ENCODE peak calls at places on chromosome 2, in nine cellular contexts. One of them, this sample, is unnamed.
A peak's percentile ranks its signal among the peaks of the same experiment; 100 is the strongest.

GRCh38 chr2:228938629-228939028 is 332.5 kb downstream of the PID1 start:
- DNase-seq in right atrium auricular region: no peak
- DNase-seq in activated CD4-positive, alpha-beta T cell treated with anti-CD3 and anti-CD28 coated beads, Interleukin-2, amount 10 ng/mL, durations not matched to agents 24 days and 14 days: no peak
- DNase-seq in activated CD4-positive, CD25-positive, alpha-beta regulatory T cell: no peak
- DNase-seq in MCF 10A: peak; percentile 71
- DNase-seq in NCI-H1436: no peak
- DNase-seq in GM04504: no peak
- DNase-seq in sciatic nerve: no peak
- DNase-seq in hypothalamus: no peak
- DNase-seq in this sample: no peak

GRCh38 chr2:42796427-42797248 is 4.3 kb upstream of the HAAO start:
- DNase-seq in NCI-H1436: no peak
- DNase-seq in activated CD4-positive, alpha-beta T cell treated with anti-CD3 and anti-CD28 coated beads, Interleukin-2, amount 10 ng/mL, durations not matched to agents 24 days and 14 days: no peak
- DNase-seq in sciatic nerve: no peak
- DNase-seq in activated CD4-positive, CD25-positive, alpha-beta regulatory T cell: no peak
- DNase-seq in hypothalamus: no peak
- DNase-seq in MCF 10A: no peak
- DNase-seq in right atrium auricular region: no peak
- DNase-seq in GM04504: no peak
- DNase-seq in this sample: no peak

GRCh38 chr2:144711084-144711483 is 191.2 kb upstream of the ZEB2 start:
- DNase-seq in right atrium auricular region: no peak
- DNase-seq in GM04504: no peak
- DNase-seq in activated CD4-positive, alpha-beta T cell treated with anti-CD3 and anti-CD28 coated beads, Interleukin-2, amount 10 ng/mL, durations not matched to agents 24 days and 14 days: no peak
- DNase-seq in NCI-H1436: no peak
- DNase-seq in MCF 10A: no peak
- DNase-seq in activated CD4-positive, CD25-positive, alpha-beta regulatory T cell: no peak
- DNase-seq in hypothalamus: no peak
- DNase-seq in sciatic nerve: no peak
- DNase-seq in this sample: no peak

GRCh38 chr2:147538848-147539247 is 306.0 kb upstream of the ACVR2A start:
- DNase-seq in hypothalamus: no peak
- DNase-seq in sciatic nerve: no peak
- DNase-seq in activated CD4-positive, CD25-positive, alpha-beta regulatory T cell: no peak
- DNase-seq in GM04504: no peak
- DNase-seq in activated CD4-positive, alpha-beta T cell treated with anti-CD3 and anti-CD28 coated beads, Interleukin-2, amount 10 ng/mL, durations not matched to agents 24 days and 14 days: no peak
- DNase-seq in right atrium auricular region: no peak
- DNase-seq in NCI-H1436: no peak
- DNase-seq in MCF 10A: no peak
- DNase-seq in this sample: no peak

GRCh38 chr2:10963155-10963554 is 51.4 kb downstream of the KCNF1 start:
- DNase-seq in NCI-H1436: no peak
- DNase-seq in GM04504: no peak
- DNase-seq in activated CD4-positive, alpha-beta T cell treated with anti-CD3 and anti-CD28 coated beads, Interleukin-2, amount 10 ng/mL, durations not matched to agents 24 days and 14 days: no peak
- DNase-seq in MCF 10A: no peak
- DNase-seq in hypothalamus: no peak
- DNase-seq in sciatic nerve: no peak
- DNase-seq in activated CD4-positive, CD25-positive, alpha-beta regulatory T cell: no peak
- DNase-seq in right atrium auricular region: no peak
- DNase-seq in this sample: no peak

GRCh38 chr2:45404807-45405297 is 206.2 kb downstream of the SRBD1 start:
- DNase-seq in NCI-H1436: no peak
- DNase-seq in activated CD4-positive, alpha-beta T cell treated with anti-CD3 and anti-CD28 coated beads, Interleukin-2, amount 10 ng/mL, durations not matched to agents 24 days and 14 days: no peak
- DNase-seq in MCF 10A: no peak
- DNase-seq in sciatic nerve: no peak
- DNase-seq in activated CD4-positive, CD25-positive, alpha-beta regulatory T cell: no peak
- DNase-seq in GM04504: peak; percentile 15
- DNase-seq in hypothalamus: no peak
- DNase-seq in right atrium auricular region: no peak
- DNase-seq in this sample: no peak

GRCh38 chr2:193228276-193228675 is 1033.5 kb upstream of the TMEFF2 start:
- DNase-seq in sciatic nerve: no peak
- DNase-seq in NCI-H1436: no peak
- DNase-seq in GM04504: no peak
- DNase-seq in hypothalamus: no peak
- DNase-seq in MCF 10A: no peak
- DNase-seq in activated CD4-positive, alpha-beta T cell treated with anti-CD3 and anti-CD28 coated beads, Interleukin-2, amount 10 ng/mL, durations not matched to agents 24 days and 14 days: no peak
- DNase-seq in right atrium auricular region: no peak
- DNase-seq in activated CD4-positive, CD25-positive, alpha-beta regulatory T cell: no peak
- DNase-seq in this sample: no peak

GRCh38 chr2:176891105-176891504 is 321.5 kb upstream of the HNRNPA3 start:
- DNase-seq in activated CD4-positive, alpha-beta T cell treated with anti-CD3 and anti-CD28 coated beads, Interleukin-2, amount 10 ng/mL, durations not matched to agents 24 days and 14 days: no peak
- DNase-seq in activated CD4-positive, CD25-positive, alpha-beta regulatory T cell: no peak
- DNase-seq in GM04504: no peak
- DNase-seq in sciatic nerve: no peak
- DNase-seq in right atrium auricular region: no peak
- DNase-seq in hypothalamus: no peak
- DNase-seq in MCF 10A: no peak
- DNase-seq in NCI-H1436: no peak
- DNase-seq in this sample: no peak

GRCh38 chr2:140585016-140585415 is 1545.8 kb downstream of the LRP1B start:
- DNase-seq in right atrium auricular region: no peak
- DNase-seq in activated CD4-positive, alpha-beta T cell treated with anti-CD3 and anti-CD28 coated beads, Interleukin-2, amount 10 ng/mL, durations not matched to agents 24 days and 14 days: no peak
- DNase-seq in activated CD4-positive, CD25-positive, alpha-beta regulatory T cell: no peak
- DNase-seq in NCI-H1436: no peak
- DNase-seq in GM04504: no peak
- DNase-seq in hypothalamus: no peak
- DNase-seq in sciatic nerve: no peak
- DNase-seq in MCF 10A: no peak
- DNase-seq in this sample: no peak

GRCh38 chr2:28810384-28811285 is at the start of gene SPDYA:
- DNase-seq in MCF 10A: no peak
- DNase-seq in hypothalamus: peak; percentile 28
- DNase-seq in NCI-H1436: no peak
- DNase-seq in activated CD4-positive, alpha-beta T cell treated with anti-CD3 and anti-CD28 coated beads, Interleukin-2, amount 10 ng/mL, durations not matched to agents 24 days and 14 days: peak; percentile 94
- DNase-seq in right atrium auricular region: peak; percentile 65
- DNase-seq in sciatic nerve: peak; percentile 84
- DNase-seq in GM04504: no peak
- DNase-seq in activated CD4-positive, CD25-positive, alpha-beta regulatory T cell: peak; percentile 63
- DNase-seq in this sample: no peak

GRCh38 chr2:128436498-128437180 is 118.0 kb upstream of the HS6ST1 start:
- DNase-seq in GM04504: no peak
- DNase-seq in NCI-H1436: no peak
- DNase-seq in hypothalamus: no peak
- DNase-seq in right atrium auricular region: peak; percentile 44
- DNase-seq in activated CD4-positive, alpha-beta T cell treated with anti-CD3 and anti-CD28 coated beads, Interleukin-2, amount 10 ng/mL, durations not matched to agents 24 days and 14 days: no peak
- DNase-seq in activated CD4-positive, CD25-positive, alpha-beta regulatory T cell: no peak
- DNase-seq in MCF 10A: no peak
- DNase-seq in sciatic nerve: peak; percentile 37
- DNase-seq in this sample: no peak

GRCh38 chr2:9478526-9478925 is 4.2 kb downstream of the IAH1 start:
- DNase-seq in hypothalamus: no peak
- DNase-seq in sciatic nerve: no peak
- DNase-seq in NCI-H1436: no peak
- DNase-seq in activated CD4-positive, alpha-beta T cell treated with anti-CD3 and anti-CD28 coated beads, Interleukin-2, amount 10 ng/mL, durations not matched to agents 24 days and 14 days: no peak
- DNase-seq in activated CD4-positive, CD25-positive, alpha-beta regulatory T cell: no peak
- DNase-seq in GM04504: no peak
- DNase-seq in MCF 10A: no peak
- DNase-seq in right atrium auricular region: no peak
- DNase-seq in this sample: no peak

GRCh38 chr2:112692914-112693313 is 27.9 kb upstream of the NT5DC4 start:
- DNase-seq in sciatic nerve: peak; percentile 45
- DNase-seq in NCI-H1436: no peak
- DNase-seq in right atrium auricular region: no peak
- DNase-seq in hypothalamus: no peak
- DNase-seq in GM04504: no peak
- DNase-seq in MCF 10A: peak; percentile 56
- DNase-seq in activated CD4-positive, CD25-positive, alpha-beta regulatory T cell: no peak
- DNase-seq in activated CD4-positive, alpha-beta T cell treated with anti-CD3 and anti-CD28 coated beads, Interleukin-2, amount 10 ng/mL, durations not matched to agents 24 days and 14 days: no peak
- DNase-seq in this sample: no peak

GRCh38 chr2:100285691-100286090 is 36.6 kb downstream of the LONRF2 start:
- DNase-seq in MCF 10A: peak; percentile 6
- DNase-seq in right atrium auricular region: peak; percentile 36
- DNase-seq in hypothalamus: no peak
- DNase-seq in activated CD4-positive, alpha-beta T cell treated with anti-CD3 and anti-CD28 coated beads, Interleukin-2, amount 10 ng/mL, durations not matched to agents 24 days and 14 days: no peak
- DNase-seq in activated CD4-positive, CD25-positive, alpha-beta regulatory T cell: no peak
- DNase-seq in GM04504: no peak
- DNase-seq in sciatic nerve: no peak
- DNase-seq in NCI-H1436: no peak
- DNase-seq in this sample: no peak